ENCODE peak calls at places on chromosomes 5 and 9, in five cellular contexts. W is sigmoid colon, Q is ovary, K is tibial nerve, M is A549. Z is an unnamed sample.

GRCh38 chr5:59357421-59357977 is 536.0 kb downstream of the PDE4D start:
- DNase-seq in W (no peak), Q (peak; percentile 33), K (no peak), M (no peak), Z (no peak)

GRCh38 chr5:149485655-149486615 is 65.3 kb downstream of the CSNK1A1 start:
- DNase-seq in W (peak; percentile 96), Q (no peak), K (no peak), M (peak; percentile 63), Z (peak; percentile 98)

GRCh38 chr5:8340739-8341344 is 471.9 kb downstream of the MTRR start:
- DNase-seq in W (no peak), Q (no peak), K (no peak), M (no peak), Z (no peak)

GRCh38 chr5:178162481-178162880 is 8.8 kb upstream of the NHP2 start:
- DNase-seq in W (no peak), Q (no peak), K (no peak), M (no peak), Z (no peak)

GRCh38 chr5:69364414-69364813 is 4.9 kb downstream of the AK6 start:
- DNase-seq in W (no peak), Q (no peak), K (no peak), M (peak; percentile 63), Z (no peak)

GRCh38 chr5:39928709-39929108 is 503.9 kb upstream of the DAB2 start:
- DNase-seq in W (no peak), Q (no peak), K (no peak), M (no peak), Z (no peak)

GRCh38 chr5:57302164-57302563 is 128.3 kb downstream of the GPBP1 start:
- DNase-seq in W (no peak), Q (no peak), K (no peak), M (no peak), Z (peak; percentile 34)

GRCh38 chr5:132405646-132406045 is 36.1 kb downstream of the SLC22A5 start:
- DNase-seq in W (no peak), Q (no peak), K (no peak), M (no peak), Z (no peak)

GRCh38 chr9:129458155-129458661 is 162.7 kb downstream of the C9orf50 start:
- DNase-seq in W (peak; percentile 80), Q (no peak), K (no peak), M (no peak), Z (no peak)

GRCh38 chr5:55918097-55919035 is 67.2 kb downstream of the IL31RA start:
- DNase-seq in W (no peak), Q (no peak), K (no peak), M (no peak), Z (peak; percentile 80)

GRCh38 chr9:87714819-87715218 is 11.1 kb upstream of the CTSL start:
- DNase-seq in W (peak; percentile 87), Q (no peak), K (no peak), M (peak; percentile 41), Z (no peak)

GRCh38 chr9:121121582-121122087 is 46.9 kb downstream of the CNTRL start:
- DNase-seq in W (peak; percentile 99), Q (peak; percentile 97), K (peak; percentile 97), M (peak; percentile 77), Z (peak; percentile 99)
- TF ChIP-seq EP300 in W (no peak), Q (no peak), K (peak; percentile 63), M (no peak), Z (no peak)

GRCh38 chr5:77892061-77893010 is 116.2 kb upstream of the TBCA start:
- DNase-seq in W (no peak), Q (no peak), K (no peak), M (no peak), Z (no peak)

GRCh38 chr5:77896338-77896737 is 120.2 kb upstream of the TBCA start:
- DNase-seq in W (no peak), Q (no peak), K (no peak), M (no peak), Z (no peak)

GRCh38 chr5:77898385-77898784 is 122.2 kb upstream of the TBCA start:
- DNase-seq in W (no peak), Q (no peak), K (no peak), M (no peak), Z (no peak)

DNA sequence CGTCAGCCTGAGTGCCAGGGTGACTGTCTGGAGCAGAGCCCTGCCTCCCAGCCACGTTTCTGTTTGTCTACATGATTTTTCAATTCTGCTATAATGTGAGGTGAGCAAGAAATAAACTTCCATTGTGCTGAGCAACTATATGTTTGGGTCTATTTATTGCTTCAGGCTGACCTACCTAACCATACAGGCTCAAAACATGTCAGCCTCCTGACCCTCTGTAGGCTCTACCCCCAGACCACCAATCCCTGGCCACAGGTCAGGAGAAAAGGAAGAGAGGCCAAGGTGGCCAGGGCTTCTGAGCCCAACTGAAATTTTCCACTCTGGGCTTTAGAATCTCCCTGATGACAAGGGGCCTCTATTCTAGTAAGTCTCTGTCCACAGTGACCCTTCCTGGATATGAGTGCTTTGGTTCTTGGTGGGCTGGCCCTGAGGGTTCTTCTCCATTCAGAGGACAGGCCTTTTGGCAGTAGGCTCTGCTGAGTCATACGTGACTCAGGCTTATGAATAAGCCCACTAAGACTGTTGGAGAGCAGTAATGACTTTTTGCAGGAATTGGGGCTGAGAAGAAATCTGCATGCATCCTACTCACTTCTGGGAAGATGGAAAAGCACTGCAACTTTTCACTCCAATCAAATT is 117.2 kb upstream of the TBCA start:
- DNase-seq in W (no peak), Q (no peak), K (no peak), M (peak; percentile 83), Z (no peak)
- TF ChIP-seq POLR2A in W (no peak), Q (no peak), K (no peak), M (no peak), Z (no peak)

DNA sequence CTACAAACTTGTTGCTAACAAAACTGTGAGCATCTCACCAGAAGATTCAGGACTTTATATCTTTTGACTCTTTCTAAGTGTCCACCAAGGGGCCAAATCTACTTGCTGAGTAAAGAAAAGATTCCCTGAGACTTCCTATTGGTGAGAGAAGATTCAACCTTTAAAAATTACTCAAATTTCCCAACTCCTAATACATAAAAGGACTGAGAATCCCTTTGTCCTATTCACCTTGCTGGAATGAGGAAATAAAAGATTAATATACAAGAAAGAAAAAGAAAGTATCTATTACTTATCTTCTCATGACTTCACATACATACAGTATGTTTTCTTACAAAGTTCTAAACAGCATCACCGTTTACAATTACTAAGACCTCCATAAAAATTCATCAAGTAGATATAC is 47.9 kb upstream of the MYOT start:
- DNase-seq in W (no peak), Q (no peak), K (no peak), M (no peak), Z (no peak)
- H3K4me1 ChIP-seq in W (peaks cover 16% of the 10 kb centered on the region), Q (no peaks in the 10 kb centered on the region), K (no peaks in the 10 kb centered on the region), M (peaks cover 15% of the 10 kb centered on the region), Z (peaks cover 17% of the 10 kb centered on the region)

DNA sequence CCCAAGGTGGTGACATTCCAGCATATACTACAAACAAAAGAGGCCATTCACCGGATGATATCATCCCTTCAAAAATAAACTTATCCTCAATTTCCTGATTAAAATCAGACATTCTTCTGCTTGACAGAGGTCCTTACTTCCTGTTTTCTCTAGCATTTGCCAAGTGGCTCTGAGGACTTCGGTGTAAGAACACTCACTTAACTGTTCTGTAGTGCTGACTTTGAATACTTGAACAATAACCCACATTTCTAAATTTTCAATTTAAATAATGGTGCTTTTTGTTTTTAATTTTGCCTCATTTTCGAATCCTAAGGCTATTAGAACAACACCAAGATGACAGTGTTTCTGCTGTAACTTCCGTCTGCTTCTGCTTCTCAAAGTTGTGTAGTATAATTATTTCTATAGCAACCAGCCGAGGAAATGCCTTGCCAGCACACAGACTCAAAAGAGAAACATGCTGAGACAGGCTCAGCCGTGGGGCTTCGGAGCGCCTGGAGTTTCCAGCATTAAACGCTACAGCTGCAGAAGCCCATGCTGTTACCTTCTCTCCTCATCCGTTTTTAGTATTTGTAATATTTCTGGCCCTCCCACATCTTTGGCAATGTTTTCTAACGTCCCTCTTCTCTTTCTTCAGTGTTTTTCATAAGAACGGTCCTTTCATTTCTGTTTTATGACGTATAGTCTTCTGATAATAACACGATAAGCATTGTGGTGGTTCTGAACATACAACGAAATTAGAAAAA is 19.5 kb upstream of the ANXA1 start:
- DNase-seq in W (peak; percentile 86), Q (peak; percentile 75), K (peak; percentile 47), M (no peak), Z (no peak)
- TF ChIP-seq EP300 in W (no peak), Q (no peak), K (peak; percentile 10), M (no peak), Z (no peak)

GRCh38 chr5:102863764-102864560 is 108.9 kb downstream of the PAM start:
- DNase-seq in W (no peak), Q (no peak), K (no peak), M (no peak), Z (no peak)

GRCh38 chr5:102866315-102866693 is 111.2 kb downstream of the PAM start:
- DNase-seq in W (no peak), Q (no peak), K (no peak), M (no peak), Z (no peak)

GRCh38 chr5:102865171-102865509 is 110.0 kb downstream of the PAM start:
- DNase-seq in W (no peak), Q (no peak), K (no peak), M (no peak), Z (no peak)

GRCh38 chr5:102867999-102868662 is 113.0 kb downstream of the PAM start:
- DNase-seq in W (no peak), Q (no peak), K (no peak), M (no peak), Z (no peak)

GRCh38 chr5:102865510-102866314 is 110.6 kb downstream of the PAM start:
- DNase-seq in W (peak; percentile 81), Q (peak; percentile 77), K (peak; percentile 26), M (peak; percentile 17), Z (no peak)
- TF ChIP-seq POLR2A in W (no peak), Q (no peak), K (peak; percentile 33), M (no peak), Z (no peak)

DNA sequence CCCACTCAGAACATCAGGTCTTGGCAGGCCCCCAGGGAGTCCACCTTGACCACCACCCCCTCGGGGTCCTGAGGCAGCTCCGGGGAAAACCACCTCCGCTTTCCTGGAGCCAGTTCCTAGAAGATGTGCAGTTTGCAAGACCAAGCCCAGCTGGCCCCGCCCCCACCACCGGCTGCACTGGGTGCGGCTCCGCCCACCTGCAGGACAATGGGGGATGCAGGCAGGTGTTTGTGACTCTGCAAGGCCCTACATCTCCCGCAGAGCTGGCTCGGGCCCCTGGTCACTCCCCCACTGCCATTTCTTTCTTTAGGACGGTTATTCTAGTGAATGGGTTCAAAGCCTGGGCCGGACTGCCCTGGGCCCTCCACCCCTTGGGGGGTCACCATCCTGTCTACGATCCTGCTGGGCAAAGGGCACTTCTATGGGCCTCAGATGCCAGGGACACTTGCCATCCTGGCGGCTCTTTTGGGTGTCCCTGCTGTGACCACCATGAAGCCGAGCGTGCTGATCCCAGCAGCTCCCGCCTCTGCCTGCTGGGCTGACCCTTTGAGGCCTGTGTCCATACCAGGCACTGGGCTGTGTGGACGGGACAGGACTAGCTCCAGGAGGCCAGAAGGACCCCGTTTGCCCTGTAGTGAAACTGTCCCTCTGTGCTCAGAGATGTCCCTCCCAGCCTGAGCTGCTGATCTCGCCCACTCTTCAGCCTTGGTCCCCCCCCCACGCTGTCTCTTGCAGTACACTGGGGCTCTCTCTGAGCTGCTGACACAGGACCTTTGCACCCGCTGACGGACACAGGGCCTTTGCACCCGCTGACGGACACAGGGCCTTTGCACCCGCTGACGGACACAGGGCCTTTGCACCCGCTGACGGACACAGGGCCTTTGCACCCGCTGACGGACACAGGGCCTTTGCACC is 5.9 kb upstream of the NACC2 start:
- DNase-seq in W (no peak), Q (no peak), K (no peak), M (no peak), Z (no peak)
- H3K4me1 ChIP-seq in W (peaks cover 48% of the 10 kb centered on the region), Q (peaks cover 9% of the 10 kb centered on the region), K (peaks cover 38% of the 10 kb centered on the region), M (peaks cover 19% of the 10 kb centered on the region), Z (peaks cover 37% of the 10 kb centered on the region)

GRCh38 chr9:124665391-124666058 is 105.6 kb downstream of the NR6A1 start:
- DNase-seq in W (no peak), Q (no peak), K (no peak), M (no peak), Z (no peak)
- TF ChIP-seq EP300 in W (no peak), Q (no peak), K (no peak), M (no peak), Z (no peak)

GRCh38 chr5:147509710-147510651 is at the start of gene DPYSL3:
- DNase-seq in W (peak; percentile 94), Q (peak; percentile 87), K (peak; percentile 32), M (peak; percentile 13), Z (peak; percentile 92)
- TF ChIP-seq POLR2A in W (peak; percentile 58), Q (peak; percentile 75), K (no peak), M (peak; percentile 37), Z (no peak)